ENCODE peak calls at places on chromosomes 3 and 15, in four cellular contexts. L, P, C and E are unnamed samples.

GRCh38 chr3:59609967-59610366 is 560.1 kb upstream of the CFAP20DC start:
- DNase-seq in L (no peak), C (no peak), P (no peak), E (no peak)

GRCh38 chr3:66938338-66938963 is 59.7 kb upstream of the KBTBD8 start:
- DNase-seq in C (peak), P (no peak), L (peak), E (peak)

GRCh38 chr3:5607581-5607980 is 420.1 kb downstream of the EDEM1 start:
- DNase-seq in P (no peak), C (no peak), L (no peak), E (no peak)

GRCh38 chr15:99385865-99386264 is 134.6 kb downstream of the LRRC28 start:
- DNase-seq in L (no peak), P (no peak), C (no peak), E (peak)

GRCh38 chr3:31161889-31162288 is 267.4 kb upstream of the GADL1 start:
- DNase-seq in P (no peak), C (no peak), L (no peak), E (no peak)

GRCh38 chr15:59296181-59296617 is 76.5 kb downstream of the MYO1E start:
- DNase-seq in C (peak), P (no peak), L (no peak), E (peak)

GRCh38 chr15:66261056-66261455 is 7.5 kb upstream of the MEGF11 start:
- DNase-seq in P (no peak), L (no peak), C (no peak), E (no peak)

GRCh38 chr3:67691926-67692325 is 37.5 kb upstream of the SUCLG2 start:
- DNase-seq in L (no peak), P (no peak), C (no peak), E (no peak)

GRCh38 chr3:37814547-37814946 is 47.1 kb upstream of the CTDSPL start:
- DNase-seq in L (peak), P (no peak), C (no peak), E (no peak)

GRCh38 chr3:55687526-55687925 is 200.4 kb upstream of the WNT5A start:
- DNase-seq in C (no peak), P (no peak), L (no peak), E (no peak)

GRCh38 chr15:88312941-88313579 is 56.5 kb upstream of the NTRK3 start:
- DNase-seq in C (no peak), P (no peak), L (no peak), E (no peak)

GRCh38 chr15:60889006-60889405 is 340.1 kb downstream of the RORA start:
- DNase-seq in C (no peak), P (no peak), L (no peak), E (no peak)

GRCh38 chr3:155149494-155149893 is 69.4 kb downstream of the MME start:
- DNase-seq in P (no peak), L (no peak), C (no peak), E (no peak)

GRCh38 chr15:94083467-94083991 is 147.8 kb upstream of the MCTP2 start:
- DNase-seq in P (no peak), L (no peak), C (peak), E (no peak)

GRCh38 chr3:66259721-66260255 is 39.0 kb downstream of the SLC25A26 start:
- DNase-seq in C (no peak), L (no peak), P (no peak), E (no peak)

GRCh38 chr3:128080323-128080898 is 28.2 kb downstream of the SEC61A1 start:
- DNase-seq in L (peak), C (peak), P (no peak), E (peak)

GRCh38 chr3:31086698-31087097 is 192.2 kb upstream of the GADL1 start:
- DNase-seq in L (no peak), C (no peak), P (no peak), E (no peak)

GRCh38 chr15:35170216-35170615 is 85.1 kb upstream of the NANOGP8 start:
- DNase-seq in C (no peak), P (no peak), L (no peak), E (no peak)

GRCh38 chr3:142633073-142633472 is 36.9 kb downstream of the PLS1 start:
- DNase-seq in P (no peak), C (no peak), L (no peak), E (no peak)

GRCh38 chr3:72152551-72153476 is 367.9 kb upstream of the PROK2 start:
- DNase-seq in L (no peak), C (peak), P (no peak), E (peak)

GRCh38 chr3:9250236-9250635 is 790 bp upstream of the SRGAP3 start:
- DNase-seq in P (no peak), C (no peak), L (no peak), E (no peak)

GRCh38 chr3:169812124-169812843 is 386 bp upstream of the LRRIQ4 start:
- DNase-seq in P (peak), L (no peak), C (no peak), E (peak)

GRCh38 chr3:160921020-160921635 is 165.1 kb downstream of the PPM1L start:
- DNase-seq in L (peak), C (peak), P (no peak), E (peak)

GRCh38 chr3:190306513-190307163 is 15.6 kb downstream of the CLDN1 start:
- DNase-seq in L (no peak), P (no peak), C (no peak), E (peak)